ENCODE peak calls at places on chromosomes 4 and X, in nine cellular contexts. One of them, this sample, is unnamed.

GRCh38 chrX:40085086-40085551 is 12.6 kb downstream of the BCOR start:
- DNase-seq in fibroblast of pulmonary artery: peak
- DNase-seq in AG20443: peak
- DNase-seq in uterus: no peak
- DNase-seq in iPS-NIHi11: no peak
- DNase-seq in T-cell: no peak
- DNase-seq in epithelial cell of esophagus: peak
- DNase-seq in sciatic nerve: no peak
- DNase-seq in progenitor cell of endocrine pancreas: no peak
- DNase-seq in this sample: no peak

GRCh38 chrX:26889574-26889973 is 573.6 kb downstream of the PPP4R3C start:
- DNase-seq in fibroblast of pulmonary artery: no peak
- DNase-seq in AG20443: no peak
- DNase-seq in uterus: no peak
- DNase-seq in iPS-NIHi11: no peak
- DNase-seq in T-cell: no peak
- DNase-seq in epithelial cell of esophagus: no peak
- DNase-seq in sciatic nerve: no peak
- DNase-seq in progenitor cell of endocrine pancreas: no peak
- DNase-seq in this sample: no peak

GRCh38 chr4:135508006-135508714 is 1306.6 kb upstream of the PABPC4L start:
- DNase-seq in fibroblast of pulmonary artery: peak
- DNase-seq in AG20443: no peak
- DNase-seq in uterus: no peak
- DNase-seq in iPS-NIHi11: no peak
- DNase-seq in T-cell: no peak
- DNase-seq in epithelial cell of esophagus: peak
- DNase-seq in sciatic nerve: no peak
- DNase-seq in progenitor cell of endocrine pancreas: no peak
- DNase-seq in this sample: no peak

GRCh38 chrX:136616987-136617685 is 30.8 kb upstream of the CD40LG start:
- DNase-seq in fibroblast of pulmonary artery: no peak
- DNase-seq in AG20443: no peak
- DNase-seq in uterus: no peak
- DNase-seq in iPS-NIHi11: no peak
- DNase-seq in T-cell: no peak
- DNase-seq in epithelial cell of esophagus: no peak
- DNase-seq in sciatic nerve: no peak
- DNase-seq in progenitor cell of endocrine pancreas: no peak
- DNase-seq in this sample: no peak

GRCh38 chrX:38482183-38482582 is 79.2 kb upstream of the TSPAN7 start:
- DNase-seq in fibroblast of pulmonary artery: no peak
- DNase-seq in AG20443: no peak
- DNase-seq in uterus: no peak
- DNase-seq in iPS-NIHi11: no peak
- DNase-seq in T-cell: no peak
- DNase-seq in epithelial cell of esophagus: no peak
- DNase-seq in sciatic nerve: no peak
- DNase-seq in progenitor cell of endocrine pancreas: no peak
- DNase-seq in this sample: no peak

GRCh38 chr4:147160908-147161513 is 215.3 kb upstream of the TTC29 start:
- DNase-seq in fibroblast of pulmonary artery: peak
- DNase-seq in AG20443: peak
- DNase-seq in uterus: no peak
- DNase-seq in iPS-NIHi11: peak
- DNase-seq in T-cell: no peak
- DNase-seq in epithelial cell of esophagus: peak
- DNase-seq in sciatic nerve: no peak
- DNase-seq in progenitor cell of endocrine pancreas: no peak
- DNase-seq in this sample: no peak

GRCh38 chr4:174553828-174554227 is 31.5 kb upstream of the HPGD start:
- DNase-seq in fibroblast of pulmonary artery: peak
- DNase-seq in AG20443: peak
- DNase-seq in uterus: no peak
- DNase-seq in iPS-NIHi11: no peak
- DNase-seq in T-cell: no peak
- DNase-seq in epithelial cell of esophagus: peak
- DNase-seq in sciatic nerve: no peak
- DNase-seq in progenitor cell of endocrine pancreas: no peak
- DNase-seq in this sample: no peak

GRCh38 chr4:6272863-6273660 is 3.4 kb downstream of the WFS1 start:
- DNase-seq in fibroblast of pulmonary artery: peak
- DNase-seq in AG20443: peak
- DNase-seq in uterus: no peak
- DNase-seq in iPS-NIHi11: no peak
- DNase-seq in T-cell: no peak
- DNase-seq in epithelial cell of esophagus: peak
- DNase-seq in sciatic nerve: no peak
- DNase-seq in progenitor cell of endocrine pancreas: no peak
- DNase-seq in this sample: no peak

GRCh38 chr4:78776729-78777555 is 792 bp downstream of the BMP2K start:
- DNase-seq in fibroblast of pulmonary artery: peak
- DNase-seq in AG20443: peak
- DNase-seq in uterus: peak
- DNase-seq in iPS-NIHi11: peak
- DNase-seq in T-cell: peak
- DNase-seq in epithelial cell of esophagus: peak
- DNase-seq in sciatic nerve: no peak
- DNase-seq in progenitor cell of endocrine pancreas: peak
- DNase-seq in this sample: peak

GRCh38 chr4:148026022-148026421 is 294.1 kb downstream of the ARHGAP10 start:
- DNase-seq in fibroblast of pulmonary artery: peak
- DNase-seq in AG20443: peak
- DNase-seq in uterus: no peak
- DNase-seq in iPS-NIHi11: peak
- DNase-seq in T-cell: no peak
- DNase-seq in epithelial cell of esophagus: peak
- DNase-seq in sciatic nerve: no peak
- DNase-seq in progenitor cell of endocrine pancreas: no peak
- DNase-seq in this sample: no peak

GRCh38 chr4:84673475-84674230 is 90.7 kb downstream of the CDS1 start:
- DNase-seq in fibroblast of pulmonary artery: peak
- DNase-seq in AG20443: peak
- DNase-seq in uterus: no peak
- DNase-seq in iPS-NIHi11: no peak
- DNase-seq in T-cell: no peak
- DNase-seq in epithelial cell of esophagus: peak
- DNase-seq in sciatic nerve: no peak
- DNase-seq in progenitor cell of endocrine pancreas: no peak
- DNase-seq in this sample: no peak

GRCh38 chr4:40918330-40918729 is 168.6 kb downstream of the NSUN7 start:
- DNase-seq in fibroblast of pulmonary artery: peak
- DNase-seq in AG20443: peak
- DNase-seq in uterus: peak
- DNase-seq in iPS-NIHi11: no peak
- DNase-seq in T-cell: no peak
- DNase-seq in epithelial cell of esophagus: peak
- DNase-seq in sciatic nerve: peak
- DNase-seq in progenitor cell of endocrine pancreas: no peak
- DNase-seq in this sample: peak

GRCh38 chr4:16067515-16067914 is 16.3 kb downstream of the PROM1 start:
- DNase-seq in fibroblast of pulmonary artery: peak
- DNase-seq in AG20443: no peak
- DNase-seq in uterus: no peak
- DNase-seq in iPS-NIHi11: no peak
- DNase-seq in T-cell: no peak
- DNase-seq in epithelial cell of esophagus: no peak
- DNase-seq in sciatic nerve: no peak
- DNase-seq in progenitor cell of endocrine pancreas: no peak
- DNase-seq in this sample: no peak

GRCh38 chrX:120251471-120252011 is 929 bp downstream of the ZBTB33 start:
- DNase-seq in fibroblast of pulmonary artery: peak
- DNase-seq in AG20443: peak
- DNase-seq in uterus: peak
- DNase-seq in iPS-NIHi11: peak
- DNase-seq in T-cell: no peak
- DNase-seq in epithelial cell of esophagus: peak
- DNase-seq in sciatic nerve: peak
- DNase-seq in progenitor cell of endocrine pancreas: no peak
- DNase-seq in this sample: no peak

GRCh38 chr4:95599777-95600436 is 51.1 kb upstream of the UNC5C start:
- DNase-seq in fibroblast of pulmonary artery: no peak
- DNase-seq in AG20443: no peak
- DNase-seq in uterus: no peak
- DNase-seq in iPS-NIHi11: no peak
- DNase-seq in T-cell: no peak
- DNase-seq in epithelial cell of esophagus: no peak
- DNase-seq in sciatic nerve: no peak
- DNase-seq in progenitor cell of endocrine pancreas: no peak
- DNase-seq in this sample: no peak

GRCh38 chr4:119479180-119479814 is 149.3 kb downstream of the PDE5A start:
- DNase-seq in fibroblast of pulmonary artery: no peak
- DNase-seq in AG20443: no peak
- DNase-seq in uterus: no peak
- DNase-seq in iPS-NIHi11: no peak
- DNase-seq in T-cell: no peak
- DNase-seq in epithelial cell of esophagus: no peak
- DNase-seq in sciatic nerve: no peak
- DNase-seq in progenitor cell of endocrine pancreas: no peak
- DNase-seq in this sample: no peak